ENCODE peak calls at places on chromosomes 6 and 20, in four cellular contexts. D, T, P and K are unnamed samples.

GRCh38 chr6:31070711-31071197 is 41.6 kb downstream of the C6orf15 start:
- DNase-seq in D (no peak), T (no peak), P (peak; percentile 64), K (no peak)

GRCh38 chr6:2450546-2450945 is 205.1 kb upstream of the GMDS start:
- DNase-seq in D (no peak), T (no peak), P (peak; percentile 19), K (no peak)

GRCh38 chr20:31392836-31393235 is 2.4 kb upstream of the DEFB119 start:
- DNase-seq in D (no peak), T (no peak), P (no peak), K (no peak)

GRCh38 chr6:83341765-83342164 is 89.1 kb downstream of the ME1 start:
- DNase-seq in D (no peak), T (no peak), P (no peak), K (no peak)

GRCh38 chr6:124958759-124959354 is 3.4 kb upstream of the RNF217 start:
- DNase-seq in D (no peak), T (no peak), P (no peak), K (no peak)

GRCh38 chr6:21946298-21946783 is 350.5 kb downstream of the PRL start:
- DNase-seq in D (no peak), T (no peak), P (no peak), K (no peak)

GRCh38 chr6:142313284-142313683 is 11.5 kb downstream of the ADGRG6 start:
- DNase-seq in D (no peak), T (no peak), P (no peak), K (no peak)

GRCh38 chr6:18432619-18433018 is 45.5 kb downstream of the RNF144B start:
- DNase-seq in D (no peak), T (no peak), P (no peak), K (no peak)

GRCh38 chr6:137094411-137095008 is 49.7 kb upstream of the IL20RA start:
- DNase-seq in D (peak; percentile 58), T (peak; percentile 71), P (peak; percentile 53), K (peak; percentile 11)

GRCh38 chr6:151239603-151240035 is at the start of gene AKAP12:
- DNase-seq in D (no peak), T (peak; percentile 83), P (no peak), K (no peak)

GRCh38 chr20:17992847-17993508 is 24.2 kb downstream of the MGME1 start:
- DNase-seq in D (no peak), T (no peak), P (no peak), K (no peak)

GRCh38 chr6:160071805-160072687 is 49.6 kb upstream of the SLC22A1 start:
- DNase-seq in D (no peak), T (no peak), P (no peak), K (no peak)

DNA sequence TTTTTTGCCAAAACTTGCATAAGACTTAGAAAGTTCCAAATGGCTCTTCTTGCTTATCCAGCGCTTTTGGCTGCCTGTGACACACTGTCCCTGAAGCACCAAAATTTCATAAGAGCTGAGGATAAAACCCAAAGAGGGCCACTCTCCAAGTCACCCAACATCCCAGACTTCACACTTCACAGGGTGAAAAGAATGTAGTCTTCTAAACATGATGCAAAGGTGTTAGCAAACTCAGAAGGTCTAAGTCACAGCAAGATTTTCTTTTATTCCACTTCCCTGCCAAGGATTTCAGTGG is 44.4 kb upstream of the CD93 start:
- DNase-seq in D (no peak), T (no peak), P (no peak), K (no peak)
- H3K27ac ChIP-seq in D (no peak overlapping the region), T (no peak overlapping the region), P (no peak overlapping the region), K (no peak overlapping the region)

GRCh38 chr20:16944753-16945152 is 196.6 kb downstream of the OTOR start:
- DNase-seq in D (no peak), T (no peak), P (no peak), K (no peak)
- H3K4me3 ChIP-seq in D (no peak overlapping the region), T (no peak overlapping the region), P (no peak overlapping the region), K (no peak overlapping the region)

GRCh38 chr6:11830520-11830919 is 51.9 kb upstream of the ADTRP start:
- DNase-seq in D (no peak), T (no peak), P (no peak), K (no peak)
- H3K4me1 ChIP-seq in D (no peaks in the 10 kb centered on the region), T (no peaks in the 10 kb centered on the region), P (peaks cover 6% of the 10 kb centered on the region), K (no peaks in the 10 kb centered on the region)

GRCh38 chr6:147260091-147260490 is 55.9 kb downstream of the STXBP5 start:
- DNase-seq in D (no peak), T (no peak), P (no peak), K (no peak)
- H3K27ac ChIP-seq in D (no peak overlapping the region), T (no peak overlapping the region), P (no peak overlapping the region), K (no peak overlapping the region)

DNA sequence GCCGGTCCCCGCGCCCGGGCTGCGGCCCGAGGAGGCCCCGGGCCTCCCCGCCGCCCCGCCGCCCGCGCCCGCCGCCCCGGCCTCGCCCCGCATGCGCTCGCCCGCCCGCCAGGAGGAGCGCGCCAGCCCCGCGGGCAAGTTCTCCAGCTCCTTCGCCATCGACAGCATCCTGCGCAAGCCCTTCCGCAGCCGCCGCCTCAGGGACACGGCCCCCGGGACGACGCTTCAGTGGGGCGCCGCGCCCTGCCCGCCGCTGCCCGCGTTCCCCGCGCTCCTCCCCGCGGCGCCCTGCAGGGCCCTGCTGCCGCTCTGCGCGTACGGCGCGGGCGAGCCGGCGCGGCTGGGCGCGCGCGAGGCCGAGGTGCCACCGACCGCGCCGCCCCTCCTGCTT is 1.5 kb downstream of the FOXQ1 start:
- DNase-seq in D (no peak), T (no peak), P (peak; percentile 26), K (no peak)
- H3K4me3 ChIP-seq in D (no peak overlapping the region), T (no peak overlapping the region), P (peak overlapping the region; percentile 69), K (no peak overlapping the region)

DNA sequence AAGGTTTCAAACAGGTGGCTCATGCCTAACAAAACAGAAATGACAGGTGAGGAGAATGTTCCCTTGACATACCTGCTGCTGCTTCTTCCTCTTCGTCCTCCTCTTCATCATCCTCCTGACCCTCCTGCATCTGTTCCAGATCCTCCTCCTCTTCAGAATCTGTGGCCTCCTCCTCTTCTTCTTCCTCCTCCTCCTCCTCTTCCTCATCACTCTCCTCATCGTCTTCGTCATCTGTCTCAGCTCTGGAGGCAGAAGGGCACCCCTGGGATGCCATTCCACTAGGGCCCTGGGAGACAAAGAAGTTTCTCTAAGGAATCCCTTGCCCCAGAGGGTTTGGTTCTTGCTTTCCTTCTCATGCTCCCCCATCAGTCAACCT is 2.4 kb upstream of the ZBTB22 start:
- DNase-seq in D (no peak), T (no peak), P (no peak), K (no peak)
- H3K4me1 ChIP-seq in D (peaks cover 76% of the 10 kb centered on the region), T (peaks cover 27% of the 10 kb centered on the region), P (peaks cover 53% of the 10 kb centered on the region), K (peaks cover 47% of the 10 kb centered on the region)

DNA sequence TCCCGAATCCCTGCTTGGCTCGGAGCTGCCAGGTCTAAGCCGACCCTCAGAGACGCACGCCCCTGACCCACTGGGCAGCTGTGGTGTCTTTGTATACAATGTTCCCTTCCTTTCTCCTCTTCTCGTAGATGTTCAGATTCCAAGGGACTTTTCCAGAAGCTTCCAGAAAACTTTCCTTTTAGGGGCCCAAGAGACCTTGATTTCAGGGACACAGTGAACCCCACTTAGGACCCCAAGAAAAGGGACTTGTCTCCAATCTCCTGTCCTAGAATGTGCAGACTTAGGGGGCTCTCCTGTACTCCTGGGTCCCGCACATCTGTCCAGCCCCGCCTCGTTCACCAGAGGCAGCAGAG is 103.5 kb downstream of the EDN3 start:
- DNase-seq in D (no peak), T (no peak), P (no peak), K (no peak)
- H3K27ac ChIP-seq in D (no peak overlapping the region), T (no peak overlapping the region), P (no peak overlapping the region), K (no peak overlapping the region)

GRCh38 chr6:170295519-170296422 is 4.9 kb upstream of the DLL1 start:
- DNase-seq in D (peak; percentile 43), T (peak; percentile 62), P (no peak), K (no peak)

GRCh38 chr6:170296423-170296745 is 5.5 kb upstream of the DLL1 start:
- DNase-seq in D (no peak), T (peak; percentile 35), P (no peak), K (no peak)

GRCh38 chr6:170297577-170298330 is 6.9 kb upstream of the DLL1 start:
- DNase-seq in D (no peak), T (peak; percentile 16), P (no peak), K (no peak)

GRCh38 chr6:170298688-170299087 is 7.8 kb upstream of the DLL1 start:
- DNase-seq in D (no peak), T (peak; percentile 12), P (no peak), K (no peak)

GRCh38 chr6:170296746-170297576 is 6.1 kb upstream of the DLL1 start:
- DNase-seq in D (no peak), T (peak; percentile 57), P (no peak), K (no peak)
- H3K4me3 ChIP-seq in D (no peak overlapping the region), T (peak overlapping the region; percentile 70), P (no peak overlapping the region), K (peak overlapping the region; percentile 35)

GRCh38 chr6:43481591-43482242 is 4.3 kb downstream of the TJAP1 start:
- DNase-seq in D (no peak), T (no peak), P (peak; percentile 55), K (no peak)
- H3K4me1 ChIP-seq in D (peaks cover 25% of the 10 kb centered on the region), T (peaks cover 10% of the 10 kb centered on the region), P (peaks cover 54% of the 10 kb centered on the region), K (peaks cover 13% of the 10 kb centered on the region)